ENCODE peak calls at places on chromosomes 1 and 21, in four cellular contexts. Y is IMR-90, F is DND-41, H is astrocyte of the cerebellum. D is an unnamed sample.

GRCh38 chr1:20936216-20936615 is 149.1 kb upstream of the HP1BP3 start:
- DNase-seq in F (no peak), H (no peak), Y (peak; percentile 22), D (no peak)

GRCh38 chr21:21163904-21164303 is 165.7 kb downstream of the NCAM2 start:
- DNase-seq in F (peak; percentile 70), Y (peak; percentile 82), H (peak; percentile 69), D (peak; percentile 53)

GRCh38 chr21:10272216-10272615 is 249.2 kb upstream of the TPTE start:
- DNase-seq in H (no peak), F (no peak), Y (no peak), D (no peak)

GRCh38 chr1:164759945-164760584 is 201.1 kb downstream of the PBX1 start:
- DNase-seq in F (no peak), Y (no peak), H (no peak), D (no peak)

GRCh38 chr1:64733576-64734288 is 11.1 kb upstream of the RAVER2 start:
- DNase-seq in H (peak; percentile 22), F (no peak), Y (peak; percentile 61), D (no peak)

GRCh38 chr1:170682159-170682558 is 18.2 kb downstream of the PRRX1 start:
- DNase-seq in F (no peak), H (no peak), Y (peak; percentile 72), D (no peak)

GRCh38 chr1:39500862-39501389 is 9.5 kb downstream of the BMP8A start:
- DNase-seq in H (no peak), Y (no peak), F (no peak), D (no peak)

GRCh38 chr1:8560611-8561544 is 243.0 kb downstream of the SLC45A1 start:
- DNase-seq in H (peak; percentile 42), Y (peak; percentile 60), F (peak; percentile 34), D (peak; percentile 58)

GRCh38 chr1:11913291-11913690 is 12.9 kb downstream of the KIAA2013 start:
- DNase-seq in Y (no peak), H (no peak), F (no peak), D (no peak)

GRCh38 chr1:93818570-93818959 is 60.4 kb downstream of the DNTTIP2 start:
- DNase-seq in H (no peak), Y (no peak), F (no peak), D (no peak)

GRCh38 chr21:43313939-43314405 is 113.0 kb downstream of the SIK1 start:
- DNase-seq in F (no peak), Y (no peak), H (no peak), D (no peak)

GRCh38 chr1:39407496-39407888 is 83.9 kb upstream of the BMP8A start:
- DNase-seq in F (no peak), H (no peak), Y (no peak), D (no peak)

GRCh38 chr1:64435000-64435399 is 34.9 kb upstream of the CACHD1 start:
- DNase-seq in F (no peak), H (no peak), Y (no peak), D (no peak)

GRCh38 chr1:37035828-37036666 is 1.7 kb upstream of the GRIK3 start:
- DNase-seq in F (no peak), H (no peak), Y (no peak), D (peak; percentile 72)

GRCh38 chr1:11982010-11982392 is 1.8 kb downstream of the MFN2 start:
- DNase-seq in Y (peak; percentile 46), H (no peak), F (no peak), D (peak; percentile 43)

DNA sequence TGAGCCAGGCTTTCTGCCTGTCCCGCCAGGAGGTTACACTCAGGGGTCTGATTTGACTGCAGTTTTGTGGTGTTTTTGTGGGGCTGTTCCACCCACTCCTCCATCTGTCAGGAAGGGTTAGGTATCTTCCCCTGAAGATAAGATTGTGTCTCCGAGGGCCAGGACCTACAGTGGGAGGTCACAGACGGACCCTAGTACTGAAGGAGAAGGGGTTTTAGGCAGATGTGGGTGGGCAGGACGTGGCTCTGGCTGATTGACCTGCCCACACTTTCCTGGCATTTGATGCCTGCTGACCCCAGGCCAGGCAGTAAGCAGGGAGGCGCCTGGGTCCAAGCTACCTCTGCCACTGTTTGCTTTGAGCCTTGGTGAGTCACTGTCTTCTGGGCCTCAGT is 13.9 kb downstream of the RPS6KA1 start:
- DNase-seq in Y (no peak), F (no peak), H (no peak), D (no peak)
- H3K4me3 ChIP-seq in Y (no peak overlapping the region), F (no peak overlapping the region), H (no peak overlapping the region), D (peak overlapping the region; percentile 53)

GRCh38 chr21:15242906-15243305 is 178.1 kb upstream of the NRIP1 start:
- DNase-seq in Y (no peak), F (no peak), H (no peak), D (no peak)
- TF ChIP-seq CTCF in Y (no peak), F (no peak), H (no peak), D (no peak)

GRCh38 chr1:1232801-1233566 is 947 bp downstream of the B3GALT6 start:
- DNase-seq in H (no peak), Y (no peak), F (no peak), D (no peak)

GRCh38 chr1:1236176-1236763 is 4.2 kb downstream of the B3GALT6 start:
- DNase-seq in H (no peak), F (no peak), Y (no peak), D (no peak)

GRCh38 chr1:1233567-1233892 is 1.5 kb downstream of the B3GALT6 start:
- DNase-seq in H (no peak), F (no peak), Y (no peak), D (no peak)

GRCh38 chr1:1235016-1235744 is 3.1 kb downstream of the B3GALT6 start:
- DNase-seq in F (no peak), H (no peak), Y (no peak), D (no peak)

GRCh38 chr1:1234180-1234808 is 2.3 kb downstream of the B3GALT6 start:
- DNase-seq in F (no peak), H (no peak), Y (no peak), D (no peak)
- H3K4me3 ChIP-seq in F (peak overlapping the region; percentile 95), H (no peak overlapping the region), Y (no peak overlapping the region), D (no peak overlapping the region)

DNA sequence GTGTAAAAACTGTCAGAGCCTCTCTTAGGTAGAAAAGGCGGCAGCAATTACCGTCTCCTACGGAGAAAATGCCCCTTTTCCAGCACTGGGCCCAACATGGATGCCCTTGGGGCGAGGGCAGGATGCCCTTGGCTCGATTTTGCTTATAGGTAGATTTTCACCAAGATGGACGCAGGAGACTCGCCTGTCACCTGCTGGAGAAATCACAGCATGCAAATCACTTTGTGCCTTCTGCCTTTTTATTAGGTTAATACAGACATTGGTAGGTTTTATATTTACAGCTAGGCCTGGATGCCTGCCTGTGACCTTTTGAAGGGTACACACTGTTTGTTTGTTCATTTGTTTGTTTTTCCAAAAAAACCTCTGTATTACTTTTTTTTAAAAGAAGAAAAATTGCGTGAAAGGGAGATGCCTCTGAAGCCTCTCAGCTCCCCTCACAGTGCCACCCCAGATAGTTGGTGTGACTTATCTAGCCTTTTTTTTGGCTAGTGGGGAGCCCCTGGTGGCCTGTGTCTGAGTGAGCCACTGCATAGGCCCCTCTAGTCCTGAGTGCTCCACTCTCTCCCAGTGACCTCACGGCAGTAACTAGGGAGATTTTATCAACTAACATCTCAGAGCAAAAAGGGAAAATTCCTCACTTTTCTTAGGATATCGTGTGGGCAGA is 2.5 kb downstream of the ATP1B1 start:
- DNase-seq in H (no peak), F (no peak), Y (peak; percentile 35), D (peak; percentile 52)
- TF ChIP-seq CTCF in H (peak; percentile 38), F (peak; percentile 45), Y (peak; percentile 25), D (peak; percentile 17)

DNA sequence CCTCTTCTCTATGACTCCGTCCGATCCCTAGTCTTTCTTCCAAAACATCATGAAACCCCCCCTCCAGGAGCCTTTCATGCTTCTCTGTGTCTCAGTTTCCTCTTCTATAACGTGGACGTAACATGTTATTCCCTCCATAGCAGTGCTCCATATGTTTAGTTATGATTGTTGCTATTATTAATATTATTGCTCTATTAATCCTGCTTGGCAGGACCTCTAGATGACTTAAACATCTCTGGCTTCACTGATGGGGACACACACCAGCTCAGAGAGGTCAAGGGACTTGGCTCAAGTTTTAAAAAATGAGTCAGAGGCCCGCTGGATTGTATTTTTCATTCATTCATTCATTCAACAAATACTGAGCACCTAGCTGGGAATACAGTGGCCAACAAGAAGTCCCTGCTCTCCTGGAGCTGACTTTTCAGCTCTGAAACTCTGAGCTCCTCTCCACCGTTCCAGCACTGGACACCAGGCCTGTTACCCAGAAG is 404 bp upstream of the CPLANE2 start:
- DNase-seq in Y (peak; percentile 43), F (no peak), H (no peak), D (no peak)
- H3K4me3 ChIP-seq in Y (peak overlapping the region; percentile 71), F (peak overlapping the region; percentile 77), H (peak overlapping the region; percentile 64), D (peak overlapping the region; percentile 63)